ENCODE peak calls at places on chromosomes 13 and 19, in seven cellular contexts. L is RWPE1; O is hypothalamus; X is mucosa of descending colon; Q is activated CD4-positive, CD25-positive, alpha-beta regulatory T cell; H is stimulated activated CD4-positive, alpha-beta T cell treated with anti-CD3 and anti-CD28 coated beads, Interleukin-4, amount 100 ng/mL, for 24 hours; R is glutamatergic neuron. G is an unnamed sample.

GRCh38 chr19:33310606-33311325 is 8.4 kb upstream of the CEBPA start:
- DNase-seq in O (no peak), X (peak; percentile 63), R (no peak), L (no peak), Q (no peak), H (no peak), G (no peak)

GRCh38 chr19:56372281-56372680 is 21.1 kb downstream of the ZNF582 start:
- DNase-seq in R (no peak), X (no peak), H (no peak), Q (no peak), L (no peak), O (no peak), G (no peak)

GRCh38 chr13:50156140-50156539 is 140.9 kb downstream of the KCNRG start:
- DNase-seq in H (no peak), X (no peak), Q (no peak), R (no peak), L (peak; percentile 31), O (no peak), G (no peak)

GRCh38 chr13:26062853-26063444 is 11.1 kb upstream of the SHISA2 start:
- DNase-seq in H (peak; percentile 45), X (peak; percentile 66), R (no peak), O (no peak), Q (no peak), L (peak; percentile 50), G (peak; percentile 86)

GRCh38 chr13:114077121-114077937 is 55.1 kb downstream of the RASA3 start:
- DNase-seq in R (no peak), X (no peak), H (no peak), O (no peak), Q (no peak), L (no peak), G (no peak)

GRCh38 chr19:33175156-33175782 is 18.9 kb upstream of the LRP3 start:
- DNase-seq in Q (no peak), O (no peak), X (no peak), L (no peak), H (no peak), R (no peak), G (no peak)

GRCh38 chr13:45833663-45834062 is 17.9 kb downstream of the SIAH3 start:
- DNase-seq in L (peak; percentile 66), H (no peak), X (no peak), Q (no peak), R (no peak), O (no peak), G (no peak)

GRCh38 chr13:94674609-94675348 is 37.6 kb downstream of the SOX21 start:
- DNase-seq in X (peak; percentile 84), H (peak; percentile 64), L (peak; percentile 48), R (peak; percentile 64), Q (no peak), O (no peak), G (peak; percentile 65)

GRCh38 chr13:21511841-21512240 is 52.7 kb upstream of the ZDHHC20 start:
- DNase-seq in R (no peak), L (peak; percentile 52), Q (no peak), X (no peak), O (no peak), H (no peak), G (no peak)

GRCh38 chr19:29775575-29775900 is 36.3 kb upstream of the CCNE1 start:
- DNase-seq in X (peak; percentile 8), Q (no peak), O (no peak), L (no peak), H (no peak), R (no peak), G (no peak)

GRCh38 chr19:46186101-46186716 is 38.2 kb downstream of the IGFL2 start:
- DNase-seq in R (no peak), H (no peak), Q (no peak), L (no peak), X (no peak), O (no peak), G (no peak)

GRCh38 chr19:37933965-37934364 is 27.0 kb downstream of the SIPA1L3 start:
- DNase-seq in X (no peak), R (peak; percentile 54), L (peak; percentile 67), H (no peak), O (no peak), Q (no peak), G (no peak)

GRCh38 chr19:7337380-7338194 is 11.2 kb upstream of the ARHGEF18 start:
- DNase-seq in R (no peak), L (no peak), X (peak; percentile 25), H (no peak), O (no peak), Q (no peak), G (peak; percentile 30)

GRCh38 chr19:32178841-32179410 is 166.5 kb upstream of the ZNF507 start:
- DNase-seq in X (no peak), H (no peak), Q (no peak), L (no peak), O (no peak), R (no peak), G (no peak)

GRCh38 chr19:29631450-29631849 is 25.4 kb downstream of the POP4 start:
- DNase-seq in X (no peak), Q (no peak), O (no peak), R (no peak), L (no peak), H (no peak), G (no peak)

GRCh38 chr13:78241278-78241919 is 322.8 kb upstream of the EDNRB start:
- DNase-seq in O (no peak), Q (no peak), X (peak; percentile 65), H (no peak), L (peak; percentile 22), R (peak; percentile 70), G (peak; percentile 5)

GRCh38 chr13:31207630-31208549 is 8.1 kb downstream of the B3GLCT start:
- DNase-seq in R (peak; percentile 34), Q (no peak), L (no peak), X (no peak), H (no peak), O (no peak), G (no peak)

GRCh38 chr19:34366670-34367423 is 1.9 kb downstream of the GPI start:
- DNase-seq in Q (no peak), L (no peak), R (no peak), X (no peak), H (no peak), O (no peak), G (no peak)

GRCh38 chr13:77398825-77399620 is 72.1 kb upstream of the MYCBP2 start:
- DNase-seq in Q (no peak), L (no peak), H (no peak), O (no peak), X (no peak), R (no peak), G (no peak)